ENCODE peak calls at places on chromosomes 7 and 10, in four cellular contexts. T, R, V and J are unnamed samples.

GRCh38 chr7:8773518-8773917 is 340.1 kb downstream of the NXPH1 start:
- DNase-seq in T (no peak), R (no peak), V (no peak), J (no peak)

GRCh38 chr10:89144836-89145235 is 62.3 kb downstream of the CH25H start:
- DNase-seq in T (no peak), R (no peak), V (no peak), J (no peak)

GRCh38 chr7:136677456-136678365 is 190.7 kb upstream of the CHRM2 start:
- DNase-seq in T (no peak), R (no peak), V (no peak), J (no peak)

GRCh38 chr7:56007167-56007652 is 42.8 kb downstream of the NIPSNAP2 start:
- DNase-seq in T (no peak), R (peak; percentile 26), V (no peak), J (no peak)

GRCh38 chr7:41916450-41916927 is 213.6 kb upstream of the INHBA start:
- DNase-seq in T (peak; percentile 31), R (peak; percentile 76), V (peak; percentile 68), J (no peak)

GRCh38 chr10:113103131-113103830 is 153.2 kb downstream of the TCF7L2 start:
- DNase-seq in T (no peak), R (no peak), V (no peak), J (no peak)

GRCh38 chr7:80040752-80041151 is 93.9 kb upstream of the GNAI1 start:
- DNase-seq in T (no peak), R (no peak), V (no peak), J (no peak)

GRCh38 chr10:58280982-58281752 is 12.2 kb downstream of the CISD1 start:
- DNase-seq in T (no peak), R (no peak), V (no peak), J (no peak)

GRCh38 chr7:44563171-44563679 is 10.5 kb downstream of the DDX56 start:
- DNase-seq in T (no peak), R (no peak), V (no peak), J (no peak)

GRCh38 chr7:111639894-111640293 is 77.6 kb upstream of the IMMP2L start:
- DNase-seq in T (no peak), R (no peak), V (no peak), J (no peak)

GRCh38 chr10:10792681-10793080 is 225.0 kb upstream of the CELF2 start:
- DNase-seq in T (no peak), R (no peak), V (no peak), J (no peak)

GRCh38 chr7:108454674-108455523 is 1.3 kb downstream of the NRCAM start:
- DNase-seq in T (no peak), R (peak; percentile 64), V (no peak), J (no peak)

GRCh38 chr10:70672165-70672992 is at the start of gene ADAMTS14:
- DNase-seq in T (no peak), R (peak; percentile 33), V (no peak), J (no peak)
- TF ChIP-seq POLR2A in T (no peak), R (no peak), V (no peak), J (no peak)

GRCh38 chr7:150336746-150337145 is 4.7 kb downstream of the RARRES2 start:
- DNase-seq in T (no peak), R (no peak), V (no peak), J (no peak)

GRCh38 chr7:150337179-150337578 is 4.2 kb downstream of the RARRES2 start:
- DNase-seq in T (no peak), R (no peak), V (no peak), J (no peak)

GRCh38 chr7:150339369-150339768 is 2.1 kb downstream of the RARRES2 start:
- DNase-seq in T (no peak), R (no peak), V (no peak), J (no peak)

GRCh38 chr7:150337659-150338081 is 3.8 kb downstream of the RARRES2 start:
- DNase-seq in T (no peak), R (no peak), V (no peak), J (no peak)

GRCh38 chr7:150338166-150338829 is 3.1 kb downstream of the RARRES2 start:
- DNase-seq in T (no peak), R (no peak), V (no peak), J (no peak)
- TF ChIP-seq POLR2A in T (no peak), R (no peak), V (no peak), J (no peak)

DNA sequence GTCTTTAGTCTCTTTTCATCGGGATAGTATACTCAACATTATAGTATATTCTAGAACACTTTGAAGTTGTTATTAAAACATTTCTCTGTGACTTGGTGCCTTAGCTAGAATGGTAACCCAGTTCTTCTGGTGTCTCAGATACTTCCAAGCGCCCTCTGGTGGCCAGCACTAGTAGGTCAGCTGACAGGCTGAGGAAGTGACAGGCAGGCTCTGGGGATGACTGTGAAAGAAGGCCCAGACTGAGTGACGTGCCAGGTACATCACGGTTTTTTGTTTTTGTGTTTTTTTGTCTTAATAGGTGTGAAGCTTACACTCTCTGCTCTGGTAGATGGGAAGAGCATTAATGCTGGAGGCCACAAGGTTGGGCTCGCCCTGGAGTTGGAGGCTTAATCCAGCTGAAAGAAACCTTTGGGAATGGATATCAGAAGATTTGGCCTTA is 5.1 kb downstream of the COMTD1 start:
- DNase-seq in T (peak; percentile 82), R (peak; percentile 89), V (peak; percentile 94), J (peak; percentile 88)
- TF ChIP-seq POLR2A in T (no peak), R (no peak), V (no peak), J (no peak)

GRCh38 chr10:17617031-17617911 is at the start of gene HACD1:
- DNase-seq in T (peak; percentile 61), R (peak; percentile 82), V (peak; percentile 87), J (peak; percentile 67)
- TF ChIP-seq POLR2A in T (no peak), R (peak; percentile 77), V (peak; percentile 18), J (no peak)

DNA sequence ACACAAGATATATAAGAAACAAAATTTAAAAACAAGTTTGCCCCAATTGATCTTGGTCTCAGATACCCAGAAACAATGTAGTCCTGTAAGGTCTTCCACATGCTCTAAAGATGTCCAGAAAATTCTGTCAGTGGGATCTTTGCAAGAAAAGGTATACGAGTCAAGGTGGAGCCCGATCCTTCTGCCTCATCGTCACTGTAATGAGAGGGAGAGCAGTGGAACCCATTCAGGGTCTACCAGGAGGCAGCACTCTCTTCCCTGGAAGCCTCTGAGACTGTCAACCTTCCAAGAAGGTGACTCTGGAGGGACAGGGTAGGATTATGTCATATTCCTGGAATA is 112.8 kb downstream of the JCAD start:
- DNase-seq in T (no peak), R (no peak), V (no peak), J (no peak)
- TF ChIP-seq POLR2A in T (no peak), R (no peak), V (no peak), J (no peak)

GRCh38 chr7:130925136-130925794 is 191.3 kb upstream of the KLF14 start:
- DNase-seq in T (no peak), R (peak; percentile 83), V (no peak), J (no peak)

GRCh38 chr7:130926021-130926691 is 192.1 kb upstream of the KLF14 start:
- DNase-seq in T (no peak), R (no peak), V (no peak), J (no peak)

GRCh38 chr7:130923930-130924329 is 189.9 kb upstream of the KLF14 start:
- DNase-seq in T (no peak), R (no peak), V (no peak), J (no peak)

GRCh38 chr7:130927564-130927963 is 193.6 kb upstream of the KLF14 start:
- DNase-seq in T (no peak), R (no peak), V (no peak), J (no peak)

GRCh38 chr7:130927062-130927461 is 193.1 kb upstream of the KLF14 start:
- DNase-seq in T (no peak), R (no peak), V (no peak), J (no peak)
- TF ChIP-seq POLR2A in T (no peak), R (no peak), V (no peak), J (no peak)

GRCh38 chr10:63629363-63630084 is 108.3 kb downstream of the REEP3 start:
- DNase-seq in T (peak; percentile 97), R (peak; percentile 97), V (peak; percentile 100), J (peak; percentile 96)

GRCh38 chr10:63627376-63627775 is 106.2 kb downstream of the REEP3 start:
- DNase-seq in T (no peak), R (no peak), V (no peak), J (no peak)

GRCh38 chr10:63630085-63630927 is 109.1 kb downstream of the REEP3 start:
- DNase-seq in T (peak; percentile 97), R (peak; percentile 93), V (peak; percentile 97), J (peak; percentile 91)

GRCh38 chr10:63627881-63628296 is 106.7 kb downstream of the REEP3 start:
- DNase-seq in T (no peak), R (no peak), V (no peak), J (no peak)

DNA sequence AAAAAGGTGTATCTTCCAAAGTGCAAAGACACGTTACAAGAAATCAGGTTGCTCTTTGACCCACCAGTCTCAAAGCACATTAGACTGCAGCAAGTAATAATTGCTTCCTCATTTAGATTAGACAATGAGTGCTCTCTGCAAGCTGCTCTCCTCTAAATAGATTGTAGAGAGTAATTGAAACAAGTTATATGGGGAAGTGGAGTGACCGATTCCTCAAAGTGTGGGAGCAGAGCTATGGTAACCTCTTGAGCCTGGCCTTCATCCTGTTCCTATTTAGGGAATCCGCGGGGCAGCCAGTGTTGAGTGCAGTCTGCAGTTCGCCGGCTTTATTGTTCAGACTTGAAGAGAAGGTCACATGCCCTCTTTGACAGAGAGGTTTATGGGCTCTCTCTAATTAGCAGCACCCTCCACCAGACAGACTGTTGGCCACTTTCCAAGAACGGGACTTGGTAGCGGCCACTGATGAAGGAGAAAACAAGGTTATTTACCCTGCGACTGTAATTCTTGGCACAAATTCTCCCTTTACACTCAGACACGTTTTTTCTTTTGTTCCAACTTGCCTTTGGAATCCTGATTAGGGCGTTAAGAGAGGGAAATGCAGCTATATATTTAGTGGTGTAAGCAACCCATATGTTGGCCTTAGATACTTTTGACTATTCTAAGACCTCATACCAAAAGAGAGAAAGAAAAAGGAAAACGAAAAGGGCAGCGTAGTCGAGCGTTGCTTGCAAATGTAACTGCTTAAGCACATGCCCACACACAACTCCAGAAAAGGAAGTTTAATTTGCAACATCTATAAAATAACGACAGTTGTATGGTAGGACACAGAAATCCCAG is 107.5 kb downstream of the REEP3 start:
- DNase-seq in T (peak; percentile 52), R (no peak), V (peak; percentile 87), J (peak; percentile 67)
- TF ChIP-seq POLR2A in T (no peak), R (no peak), V (no peak), J (no peak)

DNA sequence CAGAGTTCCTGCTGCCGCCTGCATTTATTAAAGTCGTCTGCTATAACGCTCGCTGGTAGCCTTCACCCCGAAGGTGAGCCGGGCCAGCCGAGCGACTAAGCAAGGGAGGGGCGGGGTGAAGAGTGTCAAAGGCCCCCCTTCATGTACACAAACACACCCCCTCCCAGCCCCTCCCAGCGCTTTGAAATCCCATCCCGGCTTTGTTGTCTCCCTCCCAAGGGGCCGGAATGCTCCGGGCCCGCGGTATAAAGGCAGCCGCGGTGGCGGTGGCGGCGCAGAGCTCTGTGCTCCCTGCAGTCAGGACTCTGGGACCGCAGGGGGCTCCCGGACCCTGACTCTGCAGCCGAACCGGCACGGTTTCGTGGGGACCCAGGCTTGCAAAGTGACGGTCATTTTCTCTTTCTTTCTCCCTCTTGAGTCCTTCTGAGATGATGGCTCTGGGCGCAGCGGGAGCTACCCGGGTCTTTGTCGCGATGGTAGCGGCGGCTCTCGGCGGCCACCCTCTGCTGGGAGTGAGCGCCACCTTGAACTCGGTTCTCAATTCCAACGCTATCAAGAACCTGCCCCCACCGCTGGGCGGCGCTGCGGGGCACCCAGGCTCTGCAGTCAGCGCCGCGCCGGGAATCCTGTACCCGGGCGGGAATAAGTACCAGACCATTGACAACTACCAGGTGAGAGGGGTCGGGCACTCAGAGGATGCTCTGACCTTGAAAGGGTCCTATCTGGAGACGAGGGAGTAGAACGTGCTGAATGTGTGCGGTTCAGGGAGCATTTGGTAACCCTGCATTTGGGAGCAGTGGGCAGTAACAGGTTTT is at the start of gene DKK1:
- DNase-seq in T (no peak), R (peak; percentile 95), V (peak; percentile 69), J (peak; percentile 51)
- TF ChIP-seq POLR2A in T (no peak), R (peak; percentile 100), V (no peak), J (peak; percentile 28)